ENCODE peak calls at places on chromosomes 4 and X, in four cellular contexts. Q is NCI-H82, A is GM04504, S is AG09319. V is an unnamed sample.
A peak's percentile ranks its signal among the peaks of the same experiment; 100 is the strongest.

GRCh38 chrX:49995021-49995731 is 72.8 kb downstream of the CLCN5 start:
- DNase-seq in Q (no peak), A (no peak), S (no peak), V (no peak)

GRCh38 chr4:173556398-173557131 is 26.5 kb upstream of the HAND2 start:
- DNase-seq in Q (no peak), A (no peak), S (no peak), V (no peak)

GRCh38 chrX:145552643-145553042 is 265.0 kb upstream of the SLITRK2 start:
- DNase-seq in Q (no peak), A (no peak), S (no peak), V (no peak)

GRCh38 chr4:151675366-151676060 is 85.3 kb downstream of the GATB start:
- DNase-seq in Q (peak; percentile 93), A (no peak), S (no peak), V (no peak)

GRCh38 chr4:118086334-118086733 is 52.0 kb downstream of the NDST3 start:
- DNase-seq in Q (no peak), A (peak; percentile 5), S (peak; percentile 10), V (no peak)

GRCh38 chr4:173990879-173991231 is 292.6 kb downstream of the FBXO8 start:
- DNase-seq in Q (peak; percentile 13), A (no peak), S (no peak), V (no peak)

GRCh38 chr4:116636917-116637316 is 448.5 kb downstream of the TRAM1L1 start:
- DNase-seq in Q (no peak), A (no peak), S (no peak), V (no peak)

GRCh38 chrX:153523269-153523668 is 5.8 kb downstream of the ATP2B3 start:
- DNase-seq in Q (no peak), A (no peak), S (no peak), V (no peak)

GRCh38 chr4:107182347-107182746 is 146.2 kb upstream of the DKK2 start:
- DNase-seq in Q (no peak), A (no peak), S (no peak), V (no peak)

GRCh38 chr4:8775751-8776355 is 95.8 kb downstream of the HMX1 start:
- DNase-seq in Q (no peak), A (no peak), S (no peak), V (no peak)

GRCh38 chr4:155911905-155912304 is 8.4 kb downstream of the TDO2 start:
- DNase-seq in Q (no peak), A (no peak), S (no peak), V (no peak)

GRCh38 chr4:112765317-112765989 is 128.5 kb downstream of the LARP7 start:
- DNase-seq in Q (peak; percentile 67), A (no peak), S (no peak), V (peak; percentile 3)

GRCh38 chrX:1427756-1428155 is 25.0 kb downstream of the ASMTL start:
- DNase-seq in Q (no peak), A (no peak), S (no peak), V (no peak)

GRCh38 chrX:132631579-132632232 is 142.9 kb upstream of the MBNL3 start:
- DNase-seq in Q (peak; percentile 38), A (no peak), S (no peak), V (peak; percentile 19)

GRCh38 chrX:23888887-23889501 is 18.7 kb downstream of the APOO start:
- DNase-seq in Q (no peak), A (no peak), S (no peak), V (no peak)

GRCh38 chr4:186820371-186820990 is 96.8 kb upstream of the FAT1 start:
- DNase-seq in Q (peak; percentile 14), A (no peak), S (no peak), V (no peak)

GRCh38 chr4:48015678-48016077 is 803 bp downstream of the CNGA1 start:
- DNase-seq in Q (no peak), A (no peak), S (no peak), V (no peak)

GRCh38 chr4:153432971-153433752 is 33.0 kb upstream of the TMEM131L start:
- DNase-seq in Q (peak; percentile 51), A (peak; percentile 76), S (peak; percentile 60), V (peak; percentile 94)

GRCh38 chrX:11137543-11138139 is 26.5 kb downstream of the HCCS start:
- DNase-seq in Q (peak; percentile 41), A (peak; percentile 33), S (peak; percentile 18), V (peak; percentile 22)

GRCh38 chrX:13078739-13079444 is 34.5 kb upstream of the FAM9C start:
- DNase-seq in Q (no peak), A (peak; percentile 73), S (no peak), V (peak; percentile 57)

GRCh38 chr4:41057456-41057855 is 156.9 kb downstream of the APBB2 start:
- DNase-seq in Q (no peak), A (peak; percentile 65), S (peak; percentile 48), V (peak; percentile 54)

GRCh38 chr4:150038335-150039076 is 39.7 kb upstream of the DCLK2 start:
- DNase-seq in Q (no peak), A (no peak), S (no peak), V (no peak)

GRCh38 chr4:41132055-41132683 is 82.2 kb downstream of the APBB2 start:
- DNase-seq in Q (no peak), A (no peak), S (no peak), V (no peak)

GRCh38 chrX:136250191-136251041 is 784 bp downstream of the MAP7D3 start:
- DNase-seq in Q (peak; percentile 24), A (no peak), S (no peak), V (no peak)

GRCh38 chr4:13484749-13485345 is 707 bp upstream of the RAB28 start:
- DNase-seq in Q (peak; percentile 52), A (no peak), S (no peak), V (no peak)

GRCh38 chr4:176238157-176238608 is 30.8 kb downstream of the ASB5 start:
- DNase-seq in Q (peak; percentile 59), A (peak; percentile 32), S (peak; percentile 10), V (peak; percentile 6)

V was measured in astrocyte of the cerebellum.